ENCODE peak calls at places on chromosomes 13 and 19, in seven cellular contexts. U is neural crest cell, J is tibial nerve, N is bronchial epithelial cell, O is GM10248, I is nephron progenitor cell, Z is GM20000. Q is an unnamed sample.

GRCh38 chr19:5205388-5205787 is 135.2 kb downstream of the PTPRS start:
- DNase-seq in N (no peak), Z (no peak), O (no peak), I (no peak), U (no peak), J (no peak), Q (peak; percentile 20)

GRCh38 chr19:30522359-30522758 is 150.2 kb downstream of the ZNF536 start:
- DNase-seq in Z (no peak), O (no peak), U (no peak), I (no peak), N (no peak), J (no peak), Q (no peak)

GRCh38 chr19:39413269-39413902 is 917 bp downstream of the PLEKHG2 start:
- DNase-seq in N (no peak), J (no peak), U (peak; percentile 66), O (no peak), I (peak; percentile 86), Z (peak; percentile 66), Q (peak; percentile 37)

GRCh38 chr19:57803594-57804325 is 11.0 kb downstream of the ZNF552 start:
- DNase-seq in I (peak; percentile 66), Z (no peak), J (no peak), N (peak; percentile 62), O (no peak), U (peak; percentile 45), Q (peak; percentile 55)

GRCh38 chr13:37647038-37647650 is 48.6 kb upstream of the POSTN start:
- DNase-seq in U (no peak), Z (no peak), N (no peak), O (no peak), I (no peak), J (no peak), Q (no peak)

GRCh38 chr13:19155321-19155861 is 26.2 kb downstream of the TUBA3C start:
- DNase-seq in I (no peak), J (no peak), Z (no peak), O (no peak), U (no peak), N (no peak), Q (no peak)

GRCh38 chr13:24353736-24354135 is 44.4 kb downstream of the C1QTNF9 start:
- DNase-seq in O (no peak), J (no peak), U (no peak), N (peak; percentile 79), Z (no peak), I (no peak), Q (no peak)

GRCh38 chr19:54017266-54017665 is 25.8 kb downstream of the CACNG6 start:
- DNase-seq in I (no peak), U (no peak), J (no peak), O (no peak), N (peak; percentile 18), Z (no peak), Q (no peak)

GRCh38 chr19:6056801-6057650 is 53.3 kb downstream of the RFX2 start:
- DNase-seq in Z (no peak), U (no peak), J (no peak), N (peak; percentile 98), I (no peak), O (no peak), Q (no peak)

GRCh38 chr13:86020350-86021002 is 221.3 kb upstream of the SLITRK6 start:
- DNase-seq in J (no peak), I (no peak), U (no peak), O (no peak), N (peak; percentile 73), Z (no peak), Q (no peak)

GRCh38 chr13:109779074-109779473 is 7.3 kb downstream of the IRS2 start:
- DNase-seq in I (no peak), N (no peak), J (no peak), O (no peak), U (no peak), Z (no peak), Q (peak; percentile 75)

GRCh38 chr19:6223461-6224307 is 56.1 kb downstream of the MLLT1 start:
- DNase-seq in I (no peak), J (no peak), Z (no peak), U (no peak), O (no peak), N (no peak), Q (no peak)

GRCh38 chr13:26929971-26930730 is 169.6 kb upstream of the GPR12 start:
- DNase-seq in N (peak; percentile 42), I (peak; percentile 91), Z (peak; percentile 76), O (peak; percentile 79), U (peak; percentile 92), J (peak; percentile 35), Q (peak; percentile 78)

GRCh38 chr13:86559915-86560314 is 760.7 kb upstream of the SLITRK6 start:
- DNase-seq in U (no peak), Z (no peak), N (peak; percentile 16), I (no peak), O (no peak), J (no peak), Q (no peak)

GRCh38 chr13:84445776-84446175 is 563.5 kb upstream of the SLITRK1 start:
- DNase-seq in Z (no peak), N (peak; percentile 93), O (no peak), I (no peak), U (no peak), J (no peak), Q (no peak)

GRCh38 chr19:38869160-38869835 is 8.8 kb downstream of the RINL start:
- DNase-seq in J (no peak), Z (peak; percentile 50), N (no peak), U (no peak), O (no peak), I (no peak), Q (peak; percentile 58)

GRCh38 chr19:46860846-46861690 is at the start of gene ARHGAP35:
- DNase-seq in N (no peak), U (peak; percentile 59), J (no peak), O (peak; percentile 94), Z (peak; percentile 97), I (peak; percentile 81), Q (no peak)

GRCh38 chr19:3556423-3556977 is 886 bp downstream of the MFSD12 start:
- DNase-seq in J (no peak), U (no peak), I (no peak), O (no peak), N (no peak), Z (no peak), Q (no peak)

GRCh38 chr13:46664195-46664594 is 111.2 kb downstream of the LRCH1 start:
- DNase-seq in Z (no peak), O (no peak), U (no peak), I (no peak), N (no peak), J (no peak), Q (no peak)

GRCh38 chr13:25217023-25217909 is 45.2 kb upstream of the AMER2 start:
- DNase-seq in Z (no peak), I (no peak), U (peak; percentile 17), O (no peak), N (peak; percentile 73), J (no peak), Q (no peak)

GRCh38 chr19:22517496-22518411 is 95.6 kb upstream of the ZNF98 start:
- DNase-seq in I (no peak), N (no peak), Z (no peak), O (no peak), U (no peak), J (no peak), Q (no peak)

GRCh38 chr13:29402168-29402621 is 193.3 kb downstream of the SLC7A1 start:
- DNase-seq in N (no peak), Z (no peak), O (no peak), U (no peak), I (no peak), J (no peak), Q (no peak)

GRCh38 chr19:6484251-6484650 is 2.7 kb upstream of the DENND1C start:
- DNase-seq in Z (no peak), U (no peak), O (no peak), N (no peak), I (no peak), J (no peak), Q (no peak)

GRCh38 chr19:35013820-35014754 is 14.0 kb downstream of the GRAMD1A start:
- DNase-seq in N (no peak), J (no peak), O (no peak), Z (no peak), I (no peak), U (no peak), Q (peak; percentile 65)

GRCh38 chr13:53005631-53006030 is 23.0 kb upstream of the OLFM4 start:
- DNase-seq in J (no peak), Z (no peak), U (no peak), O (no peak), N (no peak), I (peak; percentile 10), Q (no peak)

GRCh38 chr13:20287976-20288375 is 55.9 kb upstream of the GJB6 start:
- DNase-seq in O (no peak), J (no peak), N (no peak), Z (no peak), U (no peak), I (no peak), Q (no peak)

GRCh38 chr13:75359266-75359665 is 122.7 kb downstream of the TBC1D4 start:
- DNase-seq in U (no peak), Z (no peak), I (no peak), O (no peak), N (peak; percentile 84), J (no peak), Q (no peak)

DNA sequence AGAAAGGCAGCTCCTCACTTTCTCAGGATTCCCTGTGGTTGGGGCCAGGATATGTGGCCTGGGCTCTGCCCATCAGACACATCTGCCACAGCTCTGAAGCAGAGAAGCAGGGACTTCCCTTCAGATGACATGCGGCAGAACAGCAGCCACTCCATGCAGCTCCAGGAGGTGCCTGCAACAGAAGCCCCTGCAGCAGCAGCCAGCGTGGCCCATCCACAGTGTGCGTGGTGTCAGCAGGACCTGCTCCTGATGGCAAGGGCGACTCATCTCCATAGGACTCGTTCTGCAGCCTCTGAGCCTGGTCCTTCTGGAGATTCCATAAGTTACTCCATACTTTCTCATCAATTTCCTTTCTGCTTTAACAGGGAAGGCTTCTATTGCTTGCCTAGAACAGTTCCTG is 105.0 kb downstream of the SUCLA2 start:
- DNase-seq in I (no peak), O (no peak), U (no peak), N (no peak), J (no peak), Z (no peak), Q (no peak)
- TF ChIP-seq CTCF in I (no peak), O (no peak), U (no peak), N (no peak), J (no peak), Z (no peak), Q (no peak)

DNA sequence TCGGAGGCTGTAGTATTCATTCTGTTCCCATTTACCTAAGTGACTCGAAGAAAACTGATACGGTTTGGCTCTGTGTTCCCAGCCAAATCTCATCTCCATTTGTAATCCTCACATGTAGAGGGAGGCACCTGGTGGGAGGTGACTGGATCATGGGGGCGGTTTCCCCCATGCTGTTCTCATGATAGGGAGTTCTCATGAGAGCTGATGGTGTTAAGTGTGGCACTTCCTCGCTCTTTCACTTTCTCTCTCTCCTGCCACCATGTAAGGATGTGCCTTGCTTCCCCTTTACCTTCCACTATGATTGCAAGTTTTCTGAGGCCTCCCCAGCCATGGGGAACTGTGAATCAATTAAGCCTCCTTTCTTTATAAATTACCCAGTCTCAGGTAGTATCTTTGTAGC is 23.5 kb downstream of the SLAIN1 start:
- DNase-seq in N (no peak), Z (no peak), O (no peak), I (no peak), J (no peak), U (no peak), Q (no peak)
- TF ChIP-seq CTCF in N (no peak), Z (no peak), O (no peak), I (no peak), J (no peak), U (no peak), Q (no peak)

GRCh38 chr13:59771272-59771671 is 392.5 kb downstream of the DIAPH3 start:
- DNase-seq in Z (no peak), O (no peak), J (no peak), N (no peak), I (no peak), U (no peak), Q (no peak)
- TF ChIP-seq CTCF in Z (no peak), O (peak; percentile 29), J (no peak), N (peak; percentile 51), I (peak; percentile 54), U (peak; percentile 64), Q (no peak)

GRCh38 chr13:42048625-42049453 is at the start of gene DGKH:
- DNase-seq in J (peak; percentile 58), N (peak; percentile 59), O (peak; percentile 83), U (peak; percentile 66), Z (peak; percentile 90), I (peak; percentile 84), Q (peak; percentile 59)
- TF ChIP-seq CTCF in J (peak; percentile 28), N (peak; percentile 19), O (peak; percentile 21), U (peak; percentile 23), Z (no peak), I (no peak), Q (no peak)